ENCODE peak calls at places on chromosomes 3 and 15, in five cellular contexts. One of them, this sample, is unnamed.

GRCh38 chr15:31327674-31328424 is 1.2 kb downstream of the KLF13 start:
- DNase-seq in substantia nigra: peak
- DNase-seq in bronchial epithelial cell: peak
- DNase-seq in T-helper 9 cell: peak
- DNase-seq in GM10248: peak
- DNase-seq in this sample: peak

GRCh38 chr3:976021-976420 is 116.8 kb upstream of the CNTN6 start:
- DNase-seq in substantia nigra: no peak
- DNase-seq in bronchial epithelial cell: peak
- DNase-seq in T-helper 9 cell: no peak
- DNase-seq in GM10248: no peak
- DNase-seq in this sample: no peak

GRCh38 chr15:81809543-81809942 is 236.3 kb downstream of the MEX3B start:
- DNase-seq in substantia nigra: no peak
- DNase-seq in bronchial epithelial cell: no peak
- DNase-seq in T-helper 9 cell: no peak
- DNase-seq in GM10248: no peak
- DNase-seq in this sample: no peak

GRCh38 chr3:99865321-99865720 is 47.7 kb downstream of the CMSS1 start:
- DNase-seq in substantia nigra: no peak
- DNase-seq in bronchial epithelial cell: no peak
- DNase-seq in T-helper 9 cell: no peak
- DNase-seq in GM10248: no peak
- DNase-seq in this sample: no peak

GRCh38 chr15:68989876-68990754 is 24.4 kb upstream of the NOX5 start:
- DNase-seq in substantia nigra: no peak
- DNase-seq in bronchial epithelial cell: no peak
- DNase-seq in T-helper 9 cell: no peak
- DNase-seq in GM10248: no peak
- DNase-seq in this sample: no peak

GRCh38 chr3:12999147-13000140 is 73.8 kb downstream of the IQSEC1 start:
- DNase-seq in substantia nigra: peak
- DNase-seq in bronchial epithelial cell: no peak
- DNase-seq in T-helper 9 cell: no peak
- DNase-seq in GM10248: peak
- DNase-seq in this sample: peak

GRCh38 chr15:90029024-90029423 is 27.9 kb downstream of the ZNF710 start:
- DNase-seq in substantia nigra: no peak
- DNase-seq in bronchial epithelial cell: no peak
- DNase-seq in T-helper 9 cell: no peak
- DNase-seq in GM10248: no peak
- DNase-seq in this sample: no peak

GRCh38 chr15:41996921-41997592 is 23.8 kb downstream of the PLA2G4E start:
- DNase-seq in substantia nigra: no peak
- DNase-seq in bronchial epithelial cell: no peak
- DNase-seq in T-helper 9 cell: no peak
- DNase-seq in GM10248: no peak
- DNase-seq in this sample: no peak

GRCh38 chr15:78207641-78208340 is 26.6 kb downstream of the ACSBG1 start:
- DNase-seq in substantia nigra: no peak
- DNase-seq in bronchial epithelial cell: no peak
- DNase-seq in T-helper 9 cell: no peak
- DNase-seq in GM10248: no peak
- DNase-seq in this sample: no peak